ENCODE peak calls at places on chromosomes 1 and 21, in five cellular contexts. T is mesenchymal stem cell, O is H9, W is H1, J is trophoblast cell. X is an unnamed sample.
A peak's percentile ranks its signal among the peaks of the same experiment; 100 is the strongest.

GRCh38 chr21:42579456-42580075 is 65.9 kb downstream of the SLC37A1 start:
- DNase-seq in W (no peak), O (no peak), J (no peak), T (no peak), X (no peak)

GRCh38 chr1:47434051-47434842 is 3.6 kb upstream of the FOXD2 start:
- DNase-seq in O (peak; percentile 59), W (no peak), T (peak; percentile 22), J (peak; percentile 44), X (no peak)

GRCh38 chr21:23083242-23083641 is 2085.0 kb downstream of the NCAM2 start:
- DNase-seq in W (no peak), T (no peak), O (no peak), J (no peak), X (no peak)

GRCh38 chr1:186948542-186948941 is 119.8 kb downstream of the PLA2G4A start:
- DNase-seq in T (no peak), W (no peak), J (no peak), O (no peak), X (no peak)

GRCh38 chr1:155254714-155255242 is 505 bp downstream of the ENTREP3 start:
- DNase-seq in W (no peak), J (no peak), O (no peak), T (no peak), X (no peak)

GRCh38 chr1:76666499-76666898 is 200.8 kb upstream of the ST6GALNAC5 start:
- DNase-seq in T (no peak), O (no peak), J (no peak), W (no peak), X (no peak)

GRCh38 chr1:18282851-18283600 is 175.4 kb downstream of the IGSF21 start:
- DNase-seq in J (no peak), T (no peak), O (peak; percentile 75), W (no peak), X (no peak)

GRCh38 chr1:204683284-204684205 is 2.0 kb downstream of the LRRN2 start:
- DNase-seq in W (no peak), J (no peak), T (no peak), O (no peak), X (no peak)

GRCh38 chr1:12547586-12548225 is 70.3 kb downstream of the DHRS3 start:
- DNase-seq in T (no peak), O (no peak), J (no peak), W (no peak), X (no peak)

GRCh38 chr1:5667513-5668325 is 324.5 kb downstream of the NPHP4 start:
- DNase-seq in J (no peak), T (no peak), O (no peak), W (no peak), X (no peak)

GRCh38 chr1:221141606-221142285 is 262.5 kb downstream of the HLX start:
- DNase-seq in W (no peak), J (no peak), T (peak; percentile 35), O (no peak), X (peak; percentile 20)

GRCh38 chr1:197984273-197984672 is 67.1 kb downstream of the LHX9 start:
- DNase-seq in T (no peak), O (no peak), W (no peak), J (no peak), X (no peak)

GRCh38 chr1:159817276-159818041 is 9.2 kb upstream of the SLAMF8 start:
- DNase-seq in J (peak; percentile 97), W (no peak), O (no peak), T (no peak), X (no peak)

GRCh38 chr1:206839857-206840256 is 25.6 kb upstream of the IL20 start:
- DNase-seq in J (peak; percentile 79), T (peak; percentile 80), O (no peak), W (no peak), X (no peak)

GRCh38 chr1:38179423-38179822 is 132.8 kb upstream of the POU3F1 start:
- DNase-seq in T (no peak), J (no peak), W (no peak), O (no peak), X (no peak)

GRCh38 chr1:199269241-199269640 is 630.4 kb downstream of the PTPRC start:
- DNase-seq in J (no peak), W (no peak), T (no peak), O (no peak), X (no peak)

GRCh38 chr1:246295340-246295739 is 211.7 kb downstream of the SMYD3 start:
- DNase-seq in T (no peak), W (no peak), O (no peak), J (no peak), X (no peak)

GRCh38 chr1:12278998-12279397 is 49.2 kb downstream of the VPS13D start:
- DNase-seq in W (no peak), T (no peak), O (no peak), J (no peak), X (no peak)

GRCh38 chr1:215146252-215146975 is 63.9 kb downstream of the KCNK2 start:
- DNase-seq in T (peak; percentile 39), W (no peak), O (no peak), J (peak; percentile 54), X (no peak)

GRCh38 chr1:245807306-245807705 is 652.5 kb downstream of the KIF26B start:
- DNase-seq in J (no peak), T (no peak), W (no peak), O (no peak), X (no peak)

DNA sequence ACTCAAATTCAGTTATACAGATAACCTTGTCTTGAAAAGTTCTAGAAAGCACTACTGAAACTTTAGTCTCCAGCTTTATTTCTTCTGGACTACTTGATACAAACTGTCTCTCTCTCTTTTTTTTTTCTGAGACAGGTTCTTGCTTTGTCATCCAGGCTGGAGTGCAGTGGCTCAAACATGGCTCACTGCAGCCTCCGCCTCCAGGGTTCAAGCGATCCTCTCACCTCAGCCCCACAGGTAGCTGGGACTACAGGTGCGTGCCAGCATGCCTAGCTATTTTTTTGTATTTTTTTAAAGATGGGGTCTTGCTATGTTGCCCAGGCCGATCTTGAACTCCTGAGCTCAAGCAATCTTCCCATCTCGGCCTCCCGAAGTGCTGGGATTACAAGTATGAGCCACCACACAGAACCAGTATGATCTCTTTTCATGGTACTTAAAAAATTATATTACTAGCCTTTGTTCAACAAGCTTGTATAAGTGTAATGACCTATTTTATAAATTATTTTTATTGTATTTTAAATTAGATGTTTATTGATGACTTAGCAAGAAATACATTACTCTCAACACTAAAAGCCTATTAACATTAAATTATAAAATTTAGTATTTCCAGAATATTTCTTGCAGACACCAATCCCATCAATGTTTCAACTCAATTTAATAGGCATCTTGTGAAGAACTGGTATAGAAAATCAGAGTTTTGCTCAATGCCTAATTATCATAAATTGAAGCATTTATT is 36.1 kb upstream of the MTF2 start:
- DNase-seq in J (no peak), T (no peak), W (no peak), O (no peak), X (no peak)
- H4K91ac ChIP-seq in J (no peak overlapping the region), T (no peak overlapping the region), W (no peak overlapping the region), O (no peak overlapping the region), X (no peak overlapping the region)

GRCh38 chr1:22234631-22235030 is 91.7 kb upstream of the WNT4 start:
- DNase-seq in O (no peak), T (no peak), J (no peak), W (no peak), X (no peak)

GRCh38 chr1:22238356-22239224 is 95.7 kb upstream of the WNT4 start:
- DNase-seq in O (no peak), J (no peak), W (no peak), T (no peak), X (no peak)

GRCh38 chr1:22237433-22238093 is 94.7 kb upstream of the WNT4 start:
- DNase-seq in W (no peak), O (no peak), T (no peak), J (peak; percentile 64), X (no peak)

GRCh38 chr1:22236151-22236550 is 93.3 kb upstream of the WNT4 start:
- DNase-seq in T (no peak), J (no peak), W (no peak), O (no peak), X (no peak)

DNA sequence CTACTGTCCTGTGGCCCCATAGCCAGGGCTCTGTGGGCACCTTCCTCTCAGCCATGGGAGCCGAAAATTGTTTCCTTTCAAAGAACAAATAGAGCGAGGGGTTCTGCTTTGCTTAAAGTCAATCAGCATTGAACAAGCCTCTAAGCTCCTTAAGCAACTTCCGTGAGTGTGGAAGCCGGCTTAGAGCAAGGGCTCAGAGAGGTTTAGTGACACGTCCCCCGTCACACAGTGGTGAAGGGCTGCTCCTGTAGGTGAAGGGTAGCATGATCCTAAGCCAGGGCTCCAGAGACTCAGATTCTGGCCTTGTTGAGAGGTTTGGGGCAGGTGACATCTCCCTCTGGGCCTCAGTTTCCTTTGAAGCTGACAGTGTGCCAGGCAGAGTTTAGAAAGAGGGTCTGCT is 94.0 kb upstream of the WNT4 start:
- DNase-seq in J (no peak), W (no peak), T (no peak), O (no peak), X (no peak)
- H2BK12ac ChIP-seq in J (no peak overlapping the region), W (no peak overlapping the region), T (no peak overlapping the region), O (no peak overlapping the region), X (no peak overlapping the region)

DNA sequence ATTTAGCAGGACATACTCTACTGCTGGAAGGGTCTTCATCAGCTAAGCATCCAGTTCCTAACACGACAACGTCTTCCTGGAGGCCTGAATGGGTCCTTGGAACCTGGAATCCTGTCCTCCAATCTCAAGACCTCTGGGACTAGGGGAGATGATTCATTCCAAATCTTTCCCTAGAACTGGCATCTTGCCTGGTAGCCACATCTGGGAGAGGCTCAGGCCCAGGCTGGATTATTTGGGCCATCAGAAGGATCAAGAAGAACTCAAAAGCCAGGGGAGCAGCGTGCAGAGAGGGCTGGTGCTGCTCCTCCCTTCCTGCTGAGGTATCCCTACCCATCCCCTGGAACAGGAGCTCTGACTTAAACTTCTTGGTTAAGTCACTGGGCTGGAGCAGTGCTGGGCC is 2.8 kb upstream of the PHLDA3 start:
- DNase-seq in O (no peak), T (peak; percentile 40), J (no peak), W (no peak), X (no peak)
- H2BK5ac ChIP-seq in O (no peak overlapping the region), T (no peak overlapping the region), J (no peak overlapping the region), W (no peak overlapping the region), X (no peak overlapping the region)

GRCh38 chr1:22440582-22440981 is 11.1 kb upstream of the ZBTB40 start:
- DNase-seq in T (no peak), W (no peak), J (no peak), O (no peak), X (no peak)
- H4K91ac ChIP-seq in T (no peak overlapping the region), W (no peak overlapping the region), J (no peak overlapping the region), O (no peak overlapping the region), X (no peak overlapping the region)